ENCODE peak calls at places on chromosomes 1 and 21, in five cellular contexts. Q is HCT116, A is GM12878, P is K562, E is HepG2. W is an unnamed sample.

GRCh38 chr1:21335088-21335678 is 44.9 kb upstream of the ECE1 start:
- DNase-seq in E (no peak), P (no peak), Q (no peak), A (no peak), W (no peak)

GRCh38 chr1:67383999-67384638 is 46.1 kb downstream of the SERBP1 start:
- DNase-seq in P (no peak), Q (no peak), A (no peak), E (no peak), W (no peak)

GRCh38 chr1:19407494-19408096 is 77.7 kb downstream of the CAPZB start:
- DNase-seq in Q (no peak), E (no peak), P (peak), A (no peak), W (no peak)

GRCh38 chr1:162753998-162754585 is 36.4 kb upstream of the HSD17B7 start:
- DNase-seq in P (no peak), A (no peak), Q (no peak), E (no peak), W (no peak)

GRCh38 chr1:187454010-187454409 is 625.3 kb downstream of the PLA2G4A start:
- DNase-seq in P (no peak), A (no peak), Q (no peak), E (no peak), W (no peak)

GRCh38 chr1:204127597-204128242 is 24.1 kb downstream of the ETNK2 start:
- DNase-seq in E (peak), A (no peak), Q (peak), P (peak), W (peak)

GRCh38 chr1:2821970-2822620 is 20.6 kb upstream of the TTC34 start:
- DNase-seq in Q (no peak), E (no peak), P (peak), A (no peak), W (peak)

GRCh38 chr1:17248781-17249180 is at the start of gene PADI3:
- DNase-seq in Q (no peak), A (no peak), E (no peak), P (peak), W (no peak)

GRCh38 chr1:115141145-115141454 is 51.8 kb upstream of the TSPAN2 start:
- DNase-seq in A (no peak), E (no peak), Q (no peak), P (no peak), W (no peak)

GRCh38 chr1:21200767-21201166 is 24.1 kb upstream of the EIF4G3 start:
- DNase-seq in E (no peak), P (no peak), A (no peak), Q (no peak), W (no peak)

GRCh38 chr1:244705268-244706234 is 52.6 kb downstream of the DESI2 start:
- DNase-seq in P (no peak), E (no peak), Q (no peak), A (no peak), W (no peak)

GRCh38 chr1:185480545-185480944 is 163.5 kb upstream of the IVNS1ABP start:
- DNase-seq in E (no peak), Q (no peak), P (no peak), A (no peak), W (no peak)

GRCh38 chr1:175073633-175074032 is 6.0 kb downstream of the TNN start:
- DNase-seq in P (no peak), E (no peak), Q (no peak), A (no peak), W (no peak)

DNA sequence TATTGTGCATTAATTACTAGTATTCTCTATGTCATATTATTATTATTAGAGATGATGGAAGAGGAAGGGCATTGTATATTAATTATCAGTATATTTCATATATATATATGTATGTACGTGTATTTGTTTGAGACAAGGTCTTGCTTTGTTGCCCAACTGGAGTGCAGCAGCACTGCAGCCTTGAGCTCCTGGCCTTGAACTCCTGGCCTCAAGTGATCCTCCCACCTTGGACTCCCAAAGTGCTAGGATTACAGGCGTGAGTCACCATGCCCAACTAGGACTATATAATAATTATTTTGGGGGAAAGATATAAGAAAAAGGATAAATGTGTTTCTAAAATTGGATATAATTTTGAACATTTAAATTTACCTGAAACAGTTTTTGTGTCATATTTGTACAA is 63.2 kb upstream of the USP24 start:
- DNase-seq in Q (no peak), E (peak), A (no peak), P (no peak), W (no peak)
- TF ChIP-seq SIN3A in Q (no peak), E (no peak), A (no peak), P (no peak), W (no peak)

DNA sequence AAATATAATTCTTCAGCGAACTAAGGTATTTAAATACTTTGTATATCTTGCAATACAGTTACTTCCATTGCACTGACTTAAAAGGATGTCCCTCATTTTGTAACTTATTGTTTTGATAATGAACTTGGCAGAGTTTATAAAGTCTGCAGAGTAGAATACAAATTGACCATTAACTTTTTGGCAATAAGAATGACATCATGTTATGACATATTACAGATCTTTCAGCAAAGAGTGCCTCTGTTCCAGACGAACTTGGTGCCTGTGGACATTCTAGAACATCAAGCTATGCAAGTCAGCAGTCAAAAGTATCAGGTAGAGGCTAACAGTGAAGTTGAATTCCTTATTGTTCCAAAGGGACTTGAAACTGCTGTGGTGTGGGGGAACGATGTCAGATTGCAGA is 32.9 kb downstream of the HENMT1 start:
- DNase-seq in P (no peak), Q (no peak), A (no peak), E (no peak), W (no peak)
- TF ChIP-seq ZBTB33 in P (no peak), Q (no peak), A (no peak), E (no peak), W (no peak)

GRCh38 chr1:23591460-23592208 is 32.3 kb upstream of the ID3 start:
- DNase-seq in Q (no peak), A (no peak), E (peak), P (no peak), W (no peak)

GRCh38 chr1:23593556-23594148 is 34.4 kb upstream of the ID3 start:
- DNase-seq in Q (no peak), A (no peak), P (no peak), E (peak), W (no peak)

GRCh38 chr1:23593042-23593521 is 33.8 kb upstream of the ID3 start:
- DNase-seq in A (no peak), Q (no peak), P (no peak), E (no peak), W (no peak)

GRCh38 chr1:23594149-23594917 is 35.0 kb upstream of the ID3 start:
- DNase-seq in P (no peak), A (no peak), E (no peak), Q (no peak), W (no peak)

GRCh38 chr1:23592209-23592905 is 33.1 kb upstream of the ID3 start:
- DNase-seq in A (no peak), Q (no peak), E (no peak), P (no peak), W (no peak)
- TF ChIP-seq SIN3A in A (no peak), Q (no peak), E (no peak), P (no peak), W (no peak)

DNA sequence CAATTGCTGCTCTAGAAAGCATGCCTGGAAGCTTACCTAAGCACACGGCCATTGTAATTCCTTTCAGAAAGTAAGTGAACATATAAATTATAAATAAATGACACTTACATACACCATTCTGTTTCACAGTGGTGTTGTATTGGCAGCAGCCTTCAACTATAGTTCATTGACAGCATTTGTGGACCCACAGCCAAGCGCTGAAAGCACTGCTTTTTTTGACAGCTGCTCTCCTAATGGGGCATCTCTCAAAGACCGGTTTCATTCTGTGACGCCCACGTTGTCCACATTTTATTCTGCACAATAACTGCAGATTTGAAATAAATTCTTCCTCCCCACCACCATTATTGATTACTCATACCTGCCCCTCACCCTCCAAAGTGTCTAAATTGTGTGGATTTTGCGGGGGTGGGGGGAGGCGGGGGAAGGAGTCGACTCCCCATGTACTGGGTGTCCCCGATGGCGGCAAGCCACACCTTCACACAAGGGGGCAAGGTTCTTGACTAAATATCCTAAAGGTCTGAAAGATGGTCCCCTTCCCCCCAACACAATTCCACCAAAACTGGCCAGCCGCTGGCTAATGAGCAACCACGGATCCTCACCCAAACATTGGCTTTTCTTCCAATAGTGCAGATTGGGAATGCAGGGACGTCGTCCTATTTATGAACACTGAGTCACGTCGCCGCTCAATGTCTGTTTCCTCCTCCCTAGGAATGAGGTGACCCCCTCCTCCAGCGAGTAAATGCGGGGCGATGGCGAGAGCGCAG is 1.1 kb downstream of the RCAN1 start:
- DNase-seq in A (no peak), P (peak), Q (no peak), E (no peak), W (peak)
- TF ChIP-seq ZBTB33 in A (no peak), P (no peak), Q (no peak), E (no peak), W (no peak)

DNA sequence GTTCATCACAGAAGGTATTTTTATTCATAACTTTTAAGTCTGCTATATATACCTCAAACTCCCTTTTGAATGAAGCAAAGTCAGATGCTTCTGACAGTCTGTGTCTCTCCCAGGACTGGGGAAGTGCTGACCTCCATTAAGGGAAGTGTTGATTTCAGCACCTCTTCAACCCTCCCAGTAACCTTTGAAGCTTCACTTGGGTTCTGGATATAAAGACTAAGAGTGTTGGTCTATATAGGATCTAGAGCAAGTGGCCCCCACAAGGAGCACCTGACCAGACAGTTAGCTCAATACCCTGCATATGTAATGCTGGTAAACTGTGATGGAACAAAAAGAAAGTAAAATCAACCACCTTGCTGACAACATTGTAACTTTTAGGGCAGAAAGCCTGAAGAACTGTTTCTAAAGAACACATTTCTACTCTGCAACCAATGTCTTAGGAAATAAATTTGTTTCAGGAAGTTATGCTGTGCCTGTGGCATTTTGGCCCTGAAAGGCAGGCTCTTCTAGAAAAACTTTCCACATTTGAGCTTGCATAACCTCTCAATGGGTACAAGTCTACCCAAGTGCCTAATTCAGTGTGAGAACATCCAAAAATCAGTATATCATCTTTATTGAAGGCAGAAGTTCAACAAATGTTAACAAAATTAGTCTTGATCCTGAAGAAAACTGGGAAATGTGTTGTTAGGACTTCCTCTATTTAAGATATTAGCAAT is 865 bp upstream of the PTPN22 start:
- DNase-seq in E (no peak), A (no peak), P (no peak), Q (no peak), W (no peak)
- TF ChIP-seq SIN3A in E (no peak), A (no peak), P (no peak), Q (no peak), W (no peak)

GRCh38 chr1:110150330-110151174 is at the start of gene SLC6A17:
- DNase-seq in Q (peak), P (peak), A (no peak), E (no peak), W (peak)

GRCh38 chr1:110155878-110156522 is 5.7 kb downstream of the SLC6A17 start:
- DNase-seq in P (peak), Q (no peak), E (peak), A (no peak), W (no peak)

GRCh38 chr1:110151175-110151715 is 951 bp downstream of the SLC6A17 start:
- DNase-seq in Q (no peak), E (no peak), A (no peak), P (no peak), W (peak)

GRCh38 chr1:110152133-110152785 is 2.0 kb downstream of the SLC6A17 start:
- DNase-seq in A (no peak), Q (no peak), E (peak), P (no peak), W (no peak)

GRCh38 chr1:110153407-110153950 is 3.2 kb downstream of the SLC6A17 start:
- DNase-seq in E (no peak), A (no peak), Q (no peak), P (no peak), W (no peak)
- TF ChIP-seq ZBTB33 in E (no peak), A (no peak), Q (no peak), P (no peak), W (no peak)

DNA sequence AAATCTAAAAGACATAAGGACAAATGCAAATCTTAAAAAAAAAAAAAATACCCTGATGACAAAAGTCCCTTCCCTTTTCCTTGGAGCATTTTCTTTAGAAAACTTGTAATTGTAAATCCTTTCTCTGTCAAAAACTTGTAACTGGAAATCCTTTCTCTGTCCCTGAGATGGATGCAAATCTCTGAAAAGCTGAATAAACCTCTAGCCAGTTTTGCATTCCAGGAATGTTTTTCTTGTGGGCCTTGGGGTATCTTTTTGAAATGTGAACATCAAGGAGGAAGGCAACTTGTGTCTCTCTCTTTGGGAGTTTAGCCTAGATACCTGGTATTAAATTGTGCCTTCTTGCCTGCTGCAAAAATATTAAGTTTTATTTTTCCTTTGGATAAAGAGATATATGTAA is 305.3 kb downstream of the KCNT2 start:
- DNase-seq in Q (no peak), P (no peak), A (no peak), E (no peak), W (no peak)
- TF ChIP-seq SIN3A in Q (no peak), P (no peak), A (no peak), E (no peak), W (no peak)

GRCh38 chr1:91078859-91079258 is 57.0 kb upstream of the ZNF644 start:
- DNase-seq in A (no peak), Q (no peak), E (no peak), P (no peak), W (no peak)

GRCh38 chr1:91076834-91077233 is 55.0 kb upstream of the ZNF644 start:
- DNase-seq in A (no peak), Q (no peak), E (no peak), P (no peak), W (no peak)

GRCh38 chr1:91075233-91076135 is 53.6 kb upstream of the ZNF644 start:
- DNase-seq in A (no peak), Q (no peak), P (no peak), E (peak), W (no peak)

DNA sequence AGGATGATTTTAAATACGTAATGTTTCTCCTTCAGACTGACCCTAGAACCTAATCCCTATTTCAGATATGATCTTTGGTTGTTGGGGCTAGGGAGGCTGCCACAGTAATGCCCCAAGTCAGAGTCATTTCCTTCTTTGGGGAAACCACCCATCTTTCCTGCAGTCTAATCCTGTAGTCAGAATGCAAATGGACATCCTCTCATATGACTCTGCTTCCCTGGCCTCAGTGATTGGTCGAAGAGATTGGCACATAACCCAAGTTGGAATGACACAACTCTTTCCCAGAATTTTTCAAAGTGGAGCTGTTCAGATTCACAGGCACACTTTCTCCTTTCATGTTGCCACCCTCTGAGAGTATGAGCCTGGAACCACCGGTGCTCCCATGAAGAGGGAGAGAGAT is 58.8 kb upstream of the ZNF644 start:
- DNase-seq in A (no peak), E (no peak), P (no peak), Q (no peak), W (no peak)
- TF ChIP-seq ZBTB33 in A (no peak), E (no peak), P (no peak), Q (no peak), W (no peak)

W was measured in SK-N-SH.